ENCODE peak calls at places on chromosome 13, in nine cellular contexts. P, H, O, C, D, K, L, B and T are unnamed samples.
A peak's percentile ranks its signal among the peaks of the same experiment; 100 is the strongest.

GRCh38 chr13:41267106-41267505 is 3.7 kb upstream of the MTRF1 start:
- DNase-seq in P (no peak), C (no peak), L (no peak), K (no peak), O (peak; percentile 40), B (no peak), D (no peak), H (no peak), T (no peak)

GRCh38 chr13:50678464-50679162 is 164.9 kb downstream of the DLEU7 start:
- DNase-seq in B (no peak), K (no peak), L (no peak), O (peak; percentile 85), D (no peak), H (peak; percentile 88), P (no peak), C (no peak), T (no peak)

GRCh38 chr13:42477588-42478190 is 96.3 kb upstream of the TNFSF11 start:
- DNase-seq in K (no peak), D (no peak), L (no peak), P (no peak), H (peak; percentile 19), O (peak; percentile 86), B (no peak), C (no peak), T (no peak)

GRCh38 chr13:43935878-43936277 is 56.2 kb downstream of the LACC1 start:
- DNase-seq in O (peak; percentile 28), K (no peak), P (no peak), C (no peak), H (peak; percentile 45), D (no peak), B (no peak), L (no peak), T (no peak)

GRCh38 chr13:66879971-66880370 is 350.2 kb downstream of the PCDH9 start:
- DNase-seq in B (no peak), P (no peak), L (no peak), O (no peak), H (no peak), D (no peak), K (no peak), C (no peak), T (no peak)

GRCh38 chr13:32682740-32683139 is 96.5 kb downstream of the PDS5B start:
- DNase-seq in O (no peak), K (no peak), D (no peak), B (no peak), C (no peak), H (no peak), L (no peak), P (no peak), T (no peak)

GRCh38 chr13:30690282-30691188 is 44.8 kb upstream of the ALOX5AP start:
- DNase-seq in B (peak; percentile 61), H (peak; percentile 98), P (peak; percentile 27), K (no peak), C (no peak), O (peak; percentile 99), L (no peak), D (peak; percentile 56), T (no peak)

GRCh38 chr13:26759156-26759906 is 1.3 kb downstream of the GPR12 start:
- DNase-seq in L (no peak), H (no peak), K (no peak), B (no peak), C (no peak), D (no peak), P (no peak), O (no peak), T (no peak)

GRCh38 chr13:79995334-79995733 is 345.6 kb downstream of the SPRY2 start:
- DNase-seq in K (no peak), L (no peak), P (no peak), O (peak; percentile 81), B (no peak), C (no peak), D (no peak), H (peak; percentile 88), T (no peak)

GRCh38 chr13:32022292-32022691 is 9.3 kb upstream of the FRY start:
- DNase-seq in O (no peak), L (no peak), K (no peak), D (no peak), B (no peak), P (no peak), C (no peak), H (peak; percentile 6), T (no peak)

GRCh38 chr13:38898481-38898880 is 92.2 kb downstream of the STOML3 start:
- DNase-seq in L (no peak), H (no peak), K (no peak), O (no peak), P (no peak), B (no peak), D (no peak), C (no peak), T (no peak)

GRCh38 chr13:62706035-62706434 is 1290.4 kb upstream of the PCDH20 start:
- DNase-seq in H (peak; percentile 0), L (no peak), O (no peak), C (no peak), P (no peak), D (no peak), K (no peak), B (no peak), T (no peak)

GRCh38 chr13:43389573-43389972 is 366.2 kb downstream of the DNAJC15 start:
- DNase-seq in P (no peak), B (no peak), K (no peak), O (peak; percentile 37), L (no peak), C (no peak), D (no peak), H (peak; percentile 57), T (no peak)

DNA sequence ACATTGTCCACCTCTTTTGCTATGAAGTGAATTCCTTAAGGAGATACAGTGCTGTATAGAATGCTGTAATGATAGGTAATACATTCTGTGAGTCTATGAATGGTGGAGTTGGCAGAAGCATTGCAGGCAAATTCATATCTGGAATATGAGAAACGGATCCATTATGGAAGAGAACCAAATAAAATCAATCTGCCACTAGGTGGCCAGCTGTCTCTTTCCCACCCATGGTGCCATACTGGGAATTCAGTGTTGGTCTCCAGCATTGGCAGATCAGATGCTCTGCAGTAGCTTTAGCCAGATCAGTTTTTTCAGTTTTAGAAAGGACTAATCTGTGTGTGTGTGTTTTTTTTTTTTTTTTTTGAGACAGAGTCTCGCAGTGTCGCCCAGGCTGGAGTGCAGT is 27.6 kb downstream of the DNAJC3 start:
- DNase-seq in C (no peak), L (no peak), H (peak; percentile 23), K (no peak), D (no peak), O (no peak), B (no peak), P (no peak), T (no peak)
- TF ChIP-seq CTCF in C (no peak), L (peak; percentile 29), H (peak; percentile 51), K (peak; percentile 35), D (no peak), O (peak; percentile 50), B (no peak), P (no peak), T (no peak)

GRCh38 chr13:112208656-112209055 is 141.7 kb downstream of the SOX1 start:
- DNase-seq in B (no peak), D (no peak), P (no peak), C (no peak), L (no peak), K (no peak), O (no peak), H (no peak), T (no peak)
- TF ChIP-seq CTCF in B (no peak), D (no peak), P (no peak), C (no peak), L (no peak), K (no peak), O (no peak), H (no peak), T (no peak)

GRCh38 chr13:114144606-114145244 is 12.3 kb upstream of the RASA3 start:
- DNase-seq in L (no peak), P (no peak), D (no peak), O (no peak), C (no peak), B (no peak), H (no peak), K (peak; percentile 25), T (no peak)

GRCh38 chr13:114145256-114145655 is 12.8 kb upstream of the RASA3 start:
- DNase-seq in B (no peak), P (no peak), C (no peak), L (no peak), H (no peak), O (no peak), D (no peak), K (peak; percentile 21), T (no peak)

GRCh38 chr13:114145722-114146121 is 13.3 kb upstream of the RASA3 start:
- DNase-seq in K (peak; percentile 19), H (no peak), P (no peak), O (no peak), B (no peak), L (no peak), D (no peak), C (no peak), T (no peak)

GRCh38 chr13:114142640-114143490 is 10.4 kb upstream of the RASA3 start:
- DNase-seq in B (no peak), H (no peak), P (no peak), D (no peak), L (no peak), C (no peak), K (no peak), O (no peak), T (peak; percentile 73)

DNA sequence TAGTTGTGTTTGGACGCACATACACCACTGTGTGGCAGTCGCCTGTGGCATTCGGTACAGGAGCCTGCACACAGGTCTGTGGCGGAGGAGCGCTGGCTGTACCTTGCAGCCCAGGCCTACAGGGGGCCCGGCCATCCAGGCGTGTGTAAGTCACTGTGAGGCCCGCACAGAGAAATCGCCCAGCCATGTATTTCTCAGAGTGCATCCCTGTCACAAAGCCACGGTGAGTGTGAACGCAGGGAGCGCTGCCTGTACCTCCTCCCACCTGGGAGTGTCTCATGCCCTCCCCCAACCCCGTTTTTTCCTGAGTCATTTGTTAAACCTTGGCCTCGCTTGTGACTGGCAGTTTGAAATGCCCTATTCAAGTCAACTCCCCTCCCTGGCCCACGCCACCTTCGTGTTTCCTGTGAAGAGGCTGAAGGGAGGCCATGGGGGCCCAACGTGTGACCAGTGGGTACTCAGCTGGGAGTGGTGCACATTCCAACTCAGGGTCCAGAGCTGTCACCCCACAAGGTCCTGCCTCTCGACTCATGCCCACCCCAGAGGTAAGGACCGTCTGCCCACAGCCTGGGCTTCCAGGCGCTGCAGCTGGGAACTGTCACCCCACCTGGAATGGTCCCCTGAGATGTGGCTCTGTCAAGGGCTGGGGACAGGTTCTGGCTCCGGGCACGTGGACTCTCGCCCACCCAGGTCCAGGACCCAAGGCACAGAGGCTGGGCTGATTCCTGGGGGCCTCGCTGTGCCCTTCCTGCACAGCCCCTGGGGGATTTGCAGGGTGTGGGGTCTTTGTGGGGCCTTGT is 11.6 kb upstream of the RASA3 start:
- DNase-seq in L (no peak), B (no peak), P (peak; percentile 45), H (no peak), C (no peak), D (no peak), K (no peak), O (no peak), T (peak; percentile 76)
- TF ChIP-seq CTCF in L (peak; percentile 69), B (no peak), P (no peak), H (no peak), C (no peak), D (no peak), K (peak; percentile 40), O (peak; percentile 20), T (peak; percentile 63)

DNA sequence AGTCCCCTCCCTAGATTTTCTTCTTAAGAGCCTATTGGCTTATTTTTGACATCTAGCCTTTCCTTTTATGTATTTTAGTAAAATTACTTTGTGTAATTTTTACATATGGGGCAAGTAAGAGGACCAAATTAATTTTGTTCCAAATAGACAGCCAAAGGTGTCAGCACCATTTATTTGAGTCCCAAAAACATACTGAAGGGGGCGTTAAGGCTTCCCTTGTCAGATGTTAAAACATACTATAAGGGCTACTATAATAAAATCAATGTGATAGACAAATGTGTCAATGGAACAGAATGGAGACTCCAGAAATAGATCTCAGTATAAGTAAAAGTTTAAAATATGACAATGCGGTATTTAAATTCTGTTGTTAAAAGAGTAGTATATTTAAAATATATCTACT is 133.6 kb downstream of the MTUS2 start:
- DNase-seq in H (no peak), K (no peak), O (no peak), B (no peak), D (no peak), C (no peak), P (no peak), L (no peak), T (no peak)
- TF ChIP-seq CTCF in H (no peak), K (no peak), O (no peak), B (no peak), D (no peak), C (no peak), P (no peak), L (no peak), T (no peak)